ENCODE peak calls at places on chromosomes 12 and 14, in four cellular contexts. One of them, this sample, is unnamed.

GRCh38 chr12:47100146-47100545 is 20.4 kb upstream of the AMIGO2 start:
- DNase-seq in mesenchymal stem cell: peak
- DNase-seq in IMR-90: peak
- DNase-seq in H9: no peak
- DNase-seq in this sample: no peak

GRCh38 chr12:5442251-5443006 is 10.5 kb downstream of the NTF3 start:
- DNase-seq in mesenchymal stem cell: peak
- DNase-seq in IMR-90: peak
- DNase-seq in H9: no peak
- DNase-seq in this sample: peak

GRCh38 chr14:73879027-73879426 is 7.6 kb upstream of the ZNF410 start:
- DNase-seq in mesenchymal stem cell: peak
- DNase-seq in IMR-90: peak
- DNase-seq in H9: no peak
- DNase-seq in this sample: no peak

GRCh38 chr14:104087981-104088850 is 2.7 kb downstream of the ASPG start:
- DNase-seq in mesenchymal stem cell: no peak
- DNase-seq in IMR-90: no peak
- DNase-seq in H9: no peak
- DNase-seq in this sample: no peak

GRCh38 chr12:13471471-13471870 is 274.9 kb downstream of the EMP1 start:
- DNase-seq in mesenchymal stem cell: no peak
- DNase-seq in IMR-90: no peak
- DNase-seq in H9: no peak
- DNase-seq in this sample: no peak

GRCh38 chr14:20848316-20848954 is 42.8 kb upstream of the RNASE3 start:
- DNase-seq in mesenchymal stem cell: no peak
- DNase-seq in IMR-90: peak
- DNase-seq in H9: no peak
- DNase-seq in this sample: no peak

GRCh38 chr14:65449647-65450046 is 37.1 kb downstream of the FUT8 start:
- DNase-seq in mesenchymal stem cell: no peak
- DNase-seq in IMR-90: no peak
- DNase-seq in H9: no peak
- DNase-seq in this sample: no peak

GRCh38 chr14:52111583-52111982 is 42.7 kb upstream of the NID2 start:
- DNase-seq in mesenchymal stem cell: peak
- DNase-seq in IMR-90: peak
- DNase-seq in H9: no peak
- DNase-seq in this sample: no peak

GRCh38 chr12:12791756-12792346 is 6.4 kb downstream of the APOLD1 start:
- DNase-seq in mesenchymal stem cell: no peak
- DNase-seq in IMR-90: peak
- DNase-seq in H9: no peak
- DNase-seq in this sample: no peak

GRCh38 chr14:103707329-103708263 is 7.7 kb downstream of the XRCC3 start:
- DNase-seq in mesenchymal stem cell: no peak
- DNase-seq in IMR-90: no peak
- DNase-seq in H9: no peak
- DNase-seq in this sample: no peak

GRCh38 chr12:49549735-49550710 is 11.2 kb downstream of the KCNH3 start:
- DNase-seq in mesenchymal stem cell: no peak
- DNase-seq in IMR-90: no peak
- DNase-seq in H9: no peak
- DNase-seq in this sample: no peak

GRCh38 chr12:57476162-57476992 is 3.3 kb downstream of the ARHGAP9 start:
- DNase-seq in mesenchymal stem cell: no peak
- DNase-seq in IMR-90: no peak
- DNase-seq in H9: peak
- DNase-seq in this sample: no peak

GRCh38 chr12:108833355-108833733 is 24.0 kb downstream of the SSH1 start:
- DNase-seq in mesenchymal stem cell: peak
- DNase-seq in IMR-90: peak
- DNase-seq in H9: peak
- DNase-seq in this sample: no peak

GRCh38 chr12:108832208-108832607 is 25.2 kb downstream of the SSH1 start:
- DNase-seq in mesenchymal stem cell: peak
- DNase-seq in IMR-90: no peak
- DNase-seq in H9: no peak
- DNase-seq in this sample: no peak

GRCh38 chr12:108832730-108833354 is 24.5 kb downstream of the SSH1 start:
- DNase-seq in mesenchymal stem cell: peak
- DNase-seq in IMR-90: peak
- DNase-seq in H9: no peak
- DNase-seq in this sample: no peak

GRCh38 chr12:108833757-108834472 is 23.5 kb downstream of the SSH1 start:
- DNase-seq in mesenchymal stem cell: peak
- DNase-seq in IMR-90: peak
- DNase-seq in H9: no peak
- DNase-seq in this sample: no peak

GRCh38 chr12:108831309-108831991 is 25.9 kb downstream of the SSH1 start:
- DNase-seq in mesenchymal stem cell: no peak
- DNase-seq in IMR-90: no peak
- DNase-seq in H9: no peak
- DNase-seq in this sample: no peak
- H3K27ac ChIP-seq in mesenchymal stem cell: peak
- H3K27ac ChIP-seq in IMR-90: peak
- H3K27ac ChIP-seq in H9: no peak
- H3K27ac ChIP-seq in this sample: no peak

GRCh38 chr12:9649532-9649940 is 20.0 kb upstream of the CLEC2D start:
- DNase-seq in mesenchymal stem cell: no peak
- DNase-seq in IMR-90: no peak
- DNase-seq in H9: peak
- DNase-seq in this sample: no peak
- H3K23ac ChIP-seq in mesenchymal stem cell: no peak
- H3K23ac ChIP-seq in IMR-90: peak
- H3K23ac ChIP-seq in H9: no peak
- H3K23ac ChIP-seq in this sample: no peak

DNA sequence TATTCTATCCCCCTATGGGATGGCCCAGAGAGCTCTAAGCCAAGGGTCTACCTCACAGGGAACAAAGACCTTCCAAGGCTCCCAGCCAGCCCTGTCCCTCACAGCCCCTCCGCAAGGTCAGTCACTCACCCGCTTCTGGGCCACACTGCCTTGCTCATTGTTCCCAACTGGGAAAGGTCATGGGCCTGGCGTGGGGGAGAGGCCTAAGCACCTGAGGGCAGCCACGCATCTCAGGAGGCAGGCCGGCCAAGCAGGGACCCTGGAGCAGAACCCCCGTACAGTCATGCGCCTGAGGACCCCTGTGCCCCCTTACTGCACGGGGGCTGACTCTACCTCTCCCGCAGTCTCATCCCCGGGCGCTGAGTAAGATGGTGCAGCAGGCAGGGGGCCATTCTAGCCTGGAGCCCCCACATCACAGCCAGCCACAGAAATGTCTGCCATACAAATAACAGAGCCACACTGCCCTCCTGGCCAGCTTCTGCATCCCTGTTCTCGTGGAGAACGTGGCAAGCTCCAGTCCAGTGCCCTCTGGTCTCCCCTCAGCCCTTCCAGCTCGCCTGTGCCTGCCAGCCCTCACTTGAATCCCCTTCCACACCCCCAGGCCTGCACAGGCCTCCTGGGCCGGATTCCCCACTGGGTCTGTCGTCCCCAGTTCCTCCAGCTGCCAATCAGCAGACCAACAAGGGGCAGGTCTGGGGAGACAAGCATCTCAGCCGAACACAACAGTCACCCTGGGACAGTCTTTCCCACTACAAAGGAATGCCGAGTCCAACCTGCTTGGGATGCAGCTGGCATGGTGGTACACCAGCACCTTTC is 16.3 kb downstream of the CCDC85C start:
- DNase-seq in mesenchymal stem cell: no peak
- DNase-seq in IMR-90: no peak
- DNase-seq in H9: no peak
- DNase-seq in this sample: no peak
- H3K18ac ChIP-seq in mesenchymal stem cell: peak
- H3K18ac ChIP-seq in IMR-90: no peak
- H3K18ac ChIP-seq in H9: no peak
- H3K18ac ChIP-seq in this sample: peak

GRCh38 chr14:90647469-90647868 is 168.8 kb downstream of the TTC7B start:
- DNase-seq in mesenchymal stem cell: no peak
- DNase-seq in IMR-90: no peak
- DNase-seq in H9: no peak
- DNase-seq in this sample: no peak
- H3K27ac ChIP-seq in mesenchymal stem cell: no peak
- H3K27ac ChIP-seq in IMR-90: no peak
- H3K27ac ChIP-seq in H9: no peak
- H3K27ac ChIP-seq in this sample: no peak

GRCh38 chr12:19757317-19757877 is 318.1 kb downstream of the AEBP2 start:
- DNase-seq in mesenchymal stem cell: peak
- DNase-seq in IMR-90: peak
- DNase-seq in H9: no peak
- DNase-seq in this sample: no peak

GRCh38 chr12:19760611-19761010 is 321.3 kb downstream of the AEBP2 start:
- DNase-seq in mesenchymal stem cell: no peak
- DNase-seq in IMR-90: no peak
- DNase-seq in H9: no peak
- DNase-seq in this sample: no peak

GRCh38 chr12:19761465-19761864 is 322.2 kb downstream of the AEBP2 start:
- DNase-seq in mesenchymal stem cell: no peak
- DNase-seq in IMR-90: no peak
- DNase-seq in H9: no peak
- DNase-seq in this sample: no peak

GRCh38 chr12:19755141-19755540 is 315.8 kb downstream of the AEBP2 start:
- DNase-seq in mesenchymal stem cell: no peak
- DNase-seq in IMR-90: no peak
- DNase-seq in H9: no peak
- DNase-seq in this sample: no peak

DNA sequence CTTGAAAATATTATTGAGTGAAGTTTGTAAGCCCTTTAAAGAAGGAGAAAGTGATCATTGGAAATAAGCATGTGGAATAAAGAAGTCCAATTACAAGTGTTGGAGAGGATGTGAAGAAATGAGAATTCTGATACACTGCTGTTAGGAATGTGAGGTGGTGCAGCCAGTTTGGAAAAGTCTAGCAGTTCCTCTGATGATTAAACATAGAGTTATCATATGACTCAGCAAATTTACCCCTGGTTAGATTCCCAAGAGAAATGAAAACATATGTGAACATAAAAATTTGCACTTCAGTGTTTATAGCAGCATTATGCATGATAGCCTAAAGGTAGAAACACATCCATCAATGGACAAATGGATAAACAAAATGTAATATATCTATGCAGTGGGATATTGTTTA is 319.9 kb downstream of the AEBP2 start:
- DNase-seq in mesenchymal stem cell: no peak
- DNase-seq in IMR-90: peak
- DNase-seq in H9: no peak
- DNase-seq in this sample: no peak
- H3K23ac ChIP-seq in mesenchymal stem cell: no peak
- H3K23ac ChIP-seq in IMR-90: no peak
- H3K23ac ChIP-seq in H9: no peak
- H3K23ac ChIP-seq in this sample: no peak

GRCh38 chr12:125890366-125890905 is 825.2 kb downstream of the AACS start:
- DNase-seq in mesenchymal stem cell: no peak
- DNase-seq in IMR-90: no peak
- DNase-seq in H9: no peak
- DNase-seq in this sample: no peak
- H3K18ac ChIP-seq in mesenchymal stem cell: no peak
- H3K18ac ChIP-seq in IMR-90: no peak
- H3K18ac ChIP-seq in H9: no peak
- H3K18ac ChIP-seq in this sample: no peak

DNA sequence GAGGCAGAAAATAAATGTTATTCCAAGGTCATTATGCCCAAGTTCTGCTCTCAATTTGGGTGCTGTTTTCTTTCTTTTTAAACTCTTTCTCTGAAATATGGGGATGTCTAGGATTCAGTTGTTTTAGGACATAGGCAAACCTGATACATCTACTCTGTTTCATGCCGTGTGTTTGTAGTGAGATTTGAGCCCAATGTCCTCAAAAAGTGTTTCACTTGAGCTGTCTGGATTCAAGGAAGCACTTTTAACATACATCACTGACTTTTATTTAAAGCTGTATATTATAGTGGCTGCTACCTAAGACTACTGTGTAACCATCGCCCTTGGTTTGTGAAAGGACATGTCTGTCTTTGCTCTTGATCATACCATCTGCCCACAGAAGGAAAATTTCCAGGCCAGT is 709.3 kb upstream of the STXBP6 start:
- DNase-seq in mesenchymal stem cell: no peak
- DNase-seq in IMR-90: no peak
- DNase-seq in H9: no peak
- DNase-seq in this sample: no peak
- H3K27ac ChIP-seq in mesenchymal stem cell: no peak
- H3K27ac ChIP-seq in IMR-90: no peak
- H3K27ac ChIP-seq in H9: no peak
- H3K27ac ChIP-seq in this sample: no peak